ENCODE peak calls at places on chromosomes 5 and 9, in seven cellular contexts. One of them, this sample, is unnamed.

GRCh38 chr9:36566813-36567217 is 5.9 kb upstream of the MELK start:
- DNase-seq in sigmoid colon: peak
- DNase-seq in body of pancreas: peak
- DNase-seq in HCT116: no peak
- DNase-seq in uterus: no peak
- DNase-seq in IMR-90: peak
- DNase-seq in heart left ventricle: no peak
- DNase-seq in this sample: peak

GRCh38 chr9:92963831-92964606 is 16.7 kb downstream of the FGD3 start:
- DNase-seq in sigmoid colon: no peak
- DNase-seq in body of pancreas: peak
- DNase-seq in HCT116: no peak
- DNase-seq in uterus: no peak
- DNase-seq in IMR-90: no peak
- DNase-seq in heart left ventricle: peak
- DNase-seq in this sample: no peak

GRCh38 chr5:97907611-97908400 is 724.8 kb upstream of the RIOK2 start:
- DNase-seq in sigmoid colon: no peak
- DNase-seq in body of pancreas: no peak
- DNase-seq in HCT116: no peak
- DNase-seq in uterus: no peak
- DNase-seq in IMR-90: no peak
- DNase-seq in heart left ventricle: no peak
- DNase-seq in this sample: no peak

GRCh38 chr9:121835581-121836381 is 184.3 kb downstream of the DAB2IP start:
- DNase-seq in sigmoid colon: peak
- DNase-seq in body of pancreas: no peak
- DNase-seq in HCT116: no peak
- DNase-seq in uterus: peak
- DNase-seq in IMR-90: peak
- DNase-seq in heart left ventricle: no peak
- DNase-seq in this sample: peak

GRCh38 chr5:180315762-180316212 is 23.9 kb upstream of the MAPK9 start:
- DNase-seq in sigmoid colon: no peak
- DNase-seq in body of pancreas: peak
- DNase-seq in HCT116: peak
- DNase-seq in uterus: peak
- DNase-seq in IMR-90: peak
- DNase-seq in heart left ventricle: peak
- DNase-seq in this sample: peak

GRCh38 chr5:43658499-43658898 is 55.5 kb downstream of the NNT start:
- DNase-seq in sigmoid colon: no peak
- DNase-seq in body of pancreas: no peak
- DNase-seq in HCT116: no peak
- DNase-seq in uterus: no peak
- DNase-seq in IMR-90: peak
- DNase-seq in heart left ventricle: no peak
- DNase-seq in this sample: no peak

GRCh38 chr5:178227138-178227659 is 5.4 kb downstream of the PHYKPL start:
- DNase-seq in sigmoid colon: no peak
- DNase-seq in body of pancreas: no peak
- DNase-seq in HCT116: no peak
- DNase-seq in uterus: no peak
- DNase-seq in IMR-90: peak
- DNase-seq in heart left ventricle: no peak
- DNase-seq in this sample: no peak

GRCh38 chr9:20236676-20237075 is 385.6 kb downstream of the MLLT3 start:
- DNase-seq in sigmoid colon: no peak
- DNase-seq in body of pancreas: peak
- DNase-seq in HCT116: no peak
- DNase-seq in uterus: no peak
- DNase-seq in IMR-90: no peak
- DNase-seq in heart left ventricle: no peak
- DNase-seq in this sample: no peak

GRCh38 chr5:144697847-144698262 is 527.2 kb downstream of the KCTD16 start:
- DNase-seq in sigmoid colon: no peak
- DNase-seq in body of pancreas: no peak
- DNase-seq in HCT116: no peak
- DNase-seq in uterus: no peak
- DNase-seq in IMR-90: peak
- DNase-seq in heart left ventricle: no peak
- DNase-seq in this sample: no peak

GRCh38 chr5:92435781-92436180 is 1052.7 kb upstream of the ARRDC3 start:
- DNase-seq in sigmoid colon: no peak
- DNase-seq in body of pancreas: no peak
- DNase-seq in HCT116: no peak
- DNase-seq in uterus: no peak
- DNase-seq in IMR-90: no peak
- DNase-seq in heart left ventricle: no peak
- DNase-seq in this sample: no peak

GRCh38 chr5:177595991-177596774 is 3.7 kb upstream of the B4GALT7 start:
- DNase-seq in sigmoid colon: peak
- DNase-seq in body of pancreas: no peak
- DNase-seq in HCT116: no peak
- DNase-seq in uterus: no peak
- DNase-seq in IMR-90: no peak
- DNase-seq in heart left ventricle: no peak
- DNase-seq in this sample: no peak

GRCh38 chr5:54390015-54390414 is 65.5 kb upstream of the HSPB3 start:
- DNase-seq in sigmoid colon: no peak
- DNase-seq in body of pancreas: peak
- DNase-seq in HCT116: peak
- DNase-seq in uterus: no peak
- DNase-seq in IMR-90: peak
- DNase-seq in heart left ventricle: no peak
- DNase-seq in this sample: no peak

GRCh38 chr9:130934246-130934645 is 4.8 kb downstream of the FIBCD1 start:
- DNase-seq in sigmoid colon: no peak
- DNase-seq in body of pancreas: no peak
- DNase-seq in HCT116: no peak
- DNase-seq in uterus: no peak
- DNase-seq in IMR-90: no peak
- DNase-seq in heart left ventricle: no peak
- DNase-seq in this sample: no peak

GRCh38 chr9:34370970-34371880 is 5.5 kb downstream of the MYORG start:
- DNase-seq in sigmoid colon: no peak
- DNase-seq in body of pancreas: no peak
- DNase-seq in HCT116: no peak
- DNase-seq in uterus: no peak
- DNase-seq in IMR-90: no peak
- DNase-seq in heart left ventricle: no peak
- DNase-seq in this sample: no peak

GRCh38 chr5:181053760-181054122 is 13.7 kb downstream of the BTNL9 start:
- DNase-seq in sigmoid colon: no peak
- DNase-seq in body of pancreas: no peak
- DNase-seq in HCT116: no peak
- DNase-seq in uterus: no peak
- DNase-seq in IMR-90: no peak
- DNase-seq in heart left ventricle: peak
- DNase-seq in this sample: peak

GRCh38 chr9:18014556-18014955 is 435.7 kb downstream of the SH3GL2 start:
- DNase-seq in sigmoid colon: no peak
- DNase-seq in body of pancreas: no peak
- DNase-seq in HCT116: no peak
- DNase-seq in uterus: peak
- DNase-seq in IMR-90: peak
- DNase-seq in heart left ventricle: no peak
- DNase-seq in this sample: no peak

DNA sequence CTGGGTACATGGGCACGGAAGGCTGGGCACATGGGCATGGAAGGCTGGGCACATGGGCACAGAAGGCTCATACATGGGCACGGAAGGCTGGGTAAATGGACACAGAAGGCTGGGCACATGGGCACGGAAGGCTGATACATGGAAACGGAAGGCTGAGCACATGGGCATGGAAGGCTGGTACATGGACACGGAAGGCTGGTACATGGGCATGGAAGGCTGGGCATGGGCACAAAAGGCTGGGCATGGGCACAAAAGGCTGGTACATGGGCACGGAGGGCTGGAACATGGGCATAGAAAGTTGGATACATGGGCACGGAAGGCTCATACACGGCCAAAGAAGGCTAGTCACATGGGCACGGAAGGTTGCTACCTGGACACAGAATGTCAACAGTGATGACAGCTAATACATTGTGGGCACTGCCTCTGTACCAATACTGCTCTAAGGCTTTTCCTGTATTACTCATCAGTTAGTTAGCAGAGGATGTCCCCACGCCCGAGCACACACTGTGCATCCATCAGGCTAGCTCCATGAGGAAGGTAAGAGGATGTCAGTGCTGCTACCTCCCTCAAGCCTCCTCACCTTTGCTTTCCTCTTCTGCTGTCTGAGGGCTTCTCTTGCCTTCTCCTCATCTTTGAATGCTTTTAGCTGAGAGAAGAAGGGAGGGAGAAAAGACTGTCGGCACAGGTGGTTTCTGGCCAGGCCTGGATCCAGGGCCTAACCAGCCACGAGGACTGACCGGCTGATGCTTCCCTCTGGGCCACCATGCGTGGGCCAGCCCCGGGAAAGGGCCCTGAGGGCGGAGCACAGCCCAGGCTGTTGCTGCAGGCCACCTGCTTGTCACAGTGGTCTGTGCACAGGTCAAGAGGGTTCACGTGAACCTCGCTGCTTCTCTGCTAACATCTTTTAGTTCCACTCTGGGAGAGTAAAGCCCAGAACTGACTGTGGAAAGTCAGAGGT is 14.3 kb downstream of the GPX3 start:
- DNase-seq in sigmoid colon: no peak
- DNase-seq in body of pancreas: no peak
- DNase-seq in HCT116: no peak
- DNase-seq in uterus: no peak
- DNase-seq in IMR-90: no peak
- DNase-seq in heart left ventricle: no peak
- DNase-seq in this sample: no peak
- TF ChIP-seq POLR2A in sigmoid colon: no peak
- TF ChIP-seq POLR2A in body of pancreas: no peak
- TF ChIP-seq POLR2A in HCT116: no peak
- TF ChIP-seq POLR2A in uterus: no peak
- TF ChIP-seq POLR2A in IMR-90: no peak
- TF ChIP-seq POLR2A in heart left ventricle: no peak
- TF ChIP-seq POLR2A in this sample: no peak

GRCh38 chr9:95857896-95858295 is 17.6 kb upstream of the ERCC6L2 start:
- DNase-seq in sigmoid colon: no peak
- DNase-seq in body of pancreas: no peak
- DNase-seq in HCT116: no peak
- DNase-seq in uterus: no peak
- DNase-seq in IMR-90: no peak
- DNase-seq in heart left ventricle: no peak
- DNase-seq in this sample: no peak

GRCh38 chr9:95854386-95855015 is 21.0 kb upstream of the ERCC6L2 start:
- DNase-seq in sigmoid colon: no peak
- DNase-seq in body of pancreas: no peak
- DNase-seq in HCT116: no peak
- DNase-seq in uterus: no peak
- DNase-seq in IMR-90: peak
- DNase-seq in heart left ventricle: no peak
- DNase-seq in this sample: no peak

GRCh38 chr9:95857122-95857521 is 18.4 kb upstream of the ERCC6L2 start:
- DNase-seq in sigmoid colon: no peak
- DNase-seq in body of pancreas: no peak
- DNase-seq in HCT116: no peak
- DNase-seq in uterus: no peak
- DNase-seq in IMR-90: peak
- DNase-seq in heart left ventricle: no peak
- DNase-seq in this sample: no peak

GRCh38 chr9:95848764-95849163 is 26.7 kb upstream of the ERCC6L2 start:
- DNase-seq in sigmoid colon: no peak
- DNase-seq in body of pancreas: no peak
- DNase-seq in HCT116: no peak
- DNase-seq in uterus: no peak
- DNase-seq in IMR-90: no peak
- DNase-seq in heart left ventricle: no peak
- DNase-seq in this sample: no peak

GRCh38 chr9:95852059-95853032 is 23.1 kb upstream of the ERCC6L2 start:
- DNase-seq in sigmoid colon: no peak
- DNase-seq in body of pancreas: no peak
- DNase-seq in HCT116: no peak
- DNase-seq in uterus: no peak
- DNase-seq in IMR-90: peak
- DNase-seq in heart left ventricle: no peak
- DNase-seq in this sample: no peak
- H3K4me3 ChIP-seq in sigmoid colon: no peak
- H3K4me3 ChIP-seq in body of pancreas: no peak
- H3K4me3 ChIP-seq in HCT116: no peak
- H3K4me3 ChIP-seq in uterus: no peak
- H3K4me3 ChIP-seq in IMR-90: no peak
- H3K4me3 ChIP-seq in heart left ventricle: no peak
- H3K4me3 ChIP-seq in this sample: no peak

GRCh38 chr9:112379177-112380101 is 469 bp upstream of the HSDL2 start:
- DNase-seq in sigmoid colon: peak
- DNase-seq in body of pancreas: peak
- DNase-seq in HCT116: peak
- DNase-seq in uterus: peak
- DNase-seq in IMR-90: peak
- DNase-seq in heart left ventricle: peak
- DNase-seq in this sample: peak

GRCh38 chr9:112375361-112375760 is 4.5 kb upstream of the HSDL2 start:
- DNase-seq in sigmoid colon: no peak
- DNase-seq in body of pancreas: no peak
- DNase-seq in HCT116: no peak
- DNase-seq in uterus: no peak
- DNase-seq in IMR-90: no peak
- DNase-seq in heart left ventricle: no peak
- DNase-seq in this sample: no peak

GRCh38 chr9:112378441-112379176 is 1.3 kb upstream of the HSDL2 start:
- DNase-seq in sigmoid colon: no peak
- DNase-seq in body of pancreas: peak
- DNase-seq in HCT116: no peak
- DNase-seq in uterus: peak
- DNase-seq in IMR-90: no peak
- DNase-seq in heart left ventricle: no peak
- DNase-seq in this sample: no peak

GRCh38 chr9:112377684-112378344 is 2.1 kb upstream of the HSDL2 start:
- DNase-seq in sigmoid colon: no peak
- DNase-seq in body of pancreas: no peak
- DNase-seq in HCT116: no peak
- DNase-seq in uterus: no peak
- DNase-seq in IMR-90: no peak
- DNase-seq in heart left ventricle: no peak
- DNase-seq in this sample: no peak

GRCh38 chr9:112377087-112377486 is 2.8 kb upstream of the HSDL2 start:
- DNase-seq in sigmoid colon: no peak
- DNase-seq in body of pancreas: no peak
- DNase-seq in HCT116: no peak
- DNase-seq in uterus: no peak
- DNase-seq in IMR-90: no peak
- DNase-seq in heart left ventricle: no peak
- DNase-seq in this sample: no peak
- TF ChIP-seq CTCF in sigmoid colon: no peak
- TF ChIP-seq CTCF in body of pancreas: no peak
- TF ChIP-seq CTCF in HCT116: no peak
- TF ChIP-seq CTCF in uterus: no peak
- TF ChIP-seq CTCF in IMR-90: no peak
- TF ChIP-seq CTCF in heart left ventricle: no peak
- TF ChIP-seq CTCF in this sample: no peak

DNA sequence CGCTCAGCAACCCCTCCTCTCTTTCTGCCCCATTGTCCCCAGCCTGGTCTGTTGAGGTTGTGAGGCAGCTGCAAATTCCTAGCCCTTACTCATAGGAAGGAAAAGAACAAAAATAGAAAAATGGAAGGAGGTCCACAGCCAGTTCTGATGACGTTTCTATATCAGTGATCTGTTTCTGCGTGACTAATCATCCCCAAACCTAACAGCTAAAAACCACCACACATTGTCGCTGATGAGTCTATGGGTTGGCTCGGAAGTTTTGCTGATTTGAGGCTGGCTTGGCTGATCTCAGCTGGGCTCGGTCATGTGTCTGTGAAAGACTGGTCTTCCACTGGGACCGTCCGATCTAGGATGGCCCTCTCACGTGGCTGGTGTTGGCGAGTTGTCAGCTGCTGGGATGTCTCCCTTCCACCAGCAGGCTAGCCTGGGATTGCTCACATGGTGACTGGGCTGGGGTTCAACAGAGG is 200.6 kb upstream of the ZNF618 start:
- DNase-seq in sigmoid colon: peak
- DNase-seq in body of pancreas: peak
- DNase-seq in HCT116: no peak
- DNase-seq in uterus: peak
- DNase-seq in IMR-90: peak
- DNase-seq in heart left ventricle: peak
- DNase-seq in this sample: peak
- TF ChIP-seq POLR2A in sigmoid colon: no peak
- TF ChIP-seq POLR2A in body of pancreas: no peak
- TF ChIP-seq POLR2A in HCT116: no peak
- TF ChIP-seq POLR2A in uterus: no peak
- TF ChIP-seq POLR2A in IMR-90: peak
- TF ChIP-seq POLR2A in heart left ventricle: no peak
- TF ChIP-seq POLR2A in this sample: no peak

This sample was measured in lower leg skin.